ENCODE peak calls at places on chromosomes 4 and X, in five cellular contexts. W, L, B, E and G are unnamed samples.

GRCh38 chrX:140580478-140580877 is 75.6 kb upstream of the SOX3 start:
- DNase-seq in L (no peak), E (no peak), W (no peak), B (no peak), G (no peak)

GRCh38 chr4:107453987-107454386 is 266.0 kb downstream of the PAPSS1 start:
- DNase-seq in L (no peak), B (no peak), W (no peak), E (no peak), G (no peak)

GRCh38 chr4:1974836-1975235 is 33.9 kb downstream of the NELFA start:
- DNase-seq in L (no peak), W (no peak), E (no peak), B (no peak), G (no peak)

GRCh38 chr4:92636038-92636825 is 332.5 kb downstream of the GRID2 start:
- DNase-seq in L (no peak), B (no peak), E (no peak), W (no peak), G (peak)

GRCh38 chrX:101263766-101264165 is 27.4 kb downstream of the TAF7L start:
- DNase-seq in L (no peak), W (no peak), B (no peak), E (no peak), G (no peak)

GRCh38 chr4:15906024-15906443 is 32.5 kb downstream of the FGFBP1 start:
- DNase-seq in E (peak), W (peak), B (peak), L (no peak), G (peak)

GRCh38 chrX:18944482-18944881 is 39.4 kb downstream of the PHKA2 start:
- DNase-seq in B (no peak), L (no peak), W (no peak), E (no peak), G (no peak)

GRCh38 chrX:40550069-40550468 is 30.7 kb upstream of the ATP6AP2 start:
- DNase-seq in W (no peak), E (no peak), L (no peak), B (no peak), G (no peak)

GRCh38 chr4:161160718-161161117 is 1003.1 kb downstream of the FSTL5 start:
- DNase-seq in L (no peak), B (no peak), E (no peak), W (no peak), G (no peak)

GRCh38 chrX:48942895-48943294 is 14.5 kb downstream of the OTUD5 start:
- DNase-seq in W (no peak), E (no peak), L (no peak), B (no peak), G (no peak)

GRCh38 chr4:37562592-37562991 is 123.6 kb downstream of the RELL1 start:
- DNase-seq in E (no peak), W (peak), B (no peak), L (no peak), G (no peak)

GRCh38 chr4:173509031-173510001 is 20.7 kb downstream of the HAND2 start:
- DNase-seq in B (no peak), E (no peak), W (no peak), L (no peak), G (peak)

GRCh38 chr4:184680698-184681097 is 31.2 kb downstream of the PRIMPOL start:
- DNase-seq in B (no peak), E (no peak), L (no peak), W (no peak), G (no peak)

GRCh38 chr4:184331155-184331995 is 113.7 kb upstream of the ENPP6 start:
- DNase-seq in E (no peak), W (peak), B (no peak), L (no peak), G (no peak)

GRCh38 chr4:185219551-185220344 is 10.3 kb downstream of the SNX25 start:
- DNase-seq in B (no peak), E (no peak), W (no peak), L (no peak), G (peak)

GRCh38 chr4:1851160-1851559 is 4.8 kb downstream of the LETM1 start:
- DNase-seq in E (no peak), W (no peak), B (no peak), L (no peak), G (no peak)

GRCh38 chr4:99653921-99654890 is 3.4 kb downstream of the C4orf54 start:
- DNase-seq in B (no peak), W (peak), E (no peak), L (no peak), G (no peak)

GRCh38 chrX:135185795-135186443 is 14.7 kb upstream of the CT55 start:
- DNase-seq in B (peak), E (peak), L (peak), W (peak), G (peak)

GRCh38 chrX:68867458-68868166 is 38.8 kb downstream of the EFNB1 start:
- DNase-seq in B (no peak), L (no peak), W (no peak), E (no peak), G (peak)

GRCh38 chr4:162645381-162645780 is 481.6 kb upstream of the FSTL5 start:
- DNase-seq in B (no peak), E (no peak), L (no peak), W (peak), G (no peak)

DNA sequence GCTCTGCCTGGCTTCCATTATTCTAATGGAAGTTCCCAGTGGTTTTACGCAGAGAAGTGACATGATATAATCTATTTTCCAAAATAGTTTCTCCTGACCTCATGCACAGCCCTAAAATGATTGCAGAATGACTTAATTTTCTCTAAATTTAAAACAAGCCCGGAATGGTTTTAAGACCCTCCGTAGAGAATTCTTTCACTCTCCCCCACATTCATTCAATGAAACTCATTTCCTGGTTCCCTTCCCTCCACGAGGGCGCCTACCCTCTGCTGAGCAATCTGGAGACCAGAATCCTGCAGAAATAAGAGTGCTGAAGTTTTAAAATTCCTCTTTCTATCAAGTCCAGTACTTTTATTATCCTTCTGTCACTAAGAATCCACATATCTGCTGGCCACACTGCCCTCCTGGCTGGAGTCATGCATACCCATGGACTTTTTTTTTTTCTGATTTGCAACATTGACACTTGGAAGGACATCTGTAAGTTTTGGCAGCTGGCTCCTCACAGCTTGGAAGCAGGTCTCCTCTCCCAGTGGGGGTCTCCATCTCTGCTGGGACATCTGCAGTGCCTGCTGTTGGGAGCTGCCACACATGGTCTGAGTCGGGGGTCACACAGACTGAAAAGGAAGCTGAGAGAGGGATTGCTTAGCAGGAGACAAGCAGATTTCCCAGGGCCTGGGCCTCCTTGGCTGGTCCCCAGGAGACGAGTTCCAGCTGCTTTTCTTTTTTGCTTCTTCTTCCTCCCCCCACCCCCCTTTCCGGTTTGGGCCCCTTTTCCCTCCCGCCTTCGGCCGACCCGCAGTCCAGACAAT is 86.1 kb downstream of the SOWAHB start:
- DNase-seq in E (no peak), L (no peak), W (no peak), B (peak), G (peak)
- H3K27ac ChIP-seq in E (no peak), L (no peak), W (peak), B (no peak), G (peak)

GRCh38 chr4:6668391-6668790 is 25.3 kb upstream of the S100P start:
- DNase-seq in B (no peak), L (no peak), E (no peak), W (peak), G (no peak)
- H3K4ac ChIP-seq in B (no peak), L (no peak), E (no peak), W (no peak), G (no peak)

GRCh38 chrX:10085223-10085622 is 71.6 kb upstream of the CLCN4 start:
- DNase-seq in B (no peak), E (no peak), L (no peak), W (peak), G (no peak)
- H2BK12ac ChIP-seq in B (no peak), E (no peak), L (no peak), W (no peak), G (no peak)

GRCh38 chrX:104108955-104109354 is 3.4 kb upstream of the ZCCHC18 start:
- DNase-seq in E (no peak), W (no peak), B (no peak), L (no peak), G (no peak)

GRCh38 chrX:104117753-104118152 is 5.4 kb downstream of the ZCCHC18 start:
- DNase-seq in E (no peak), W (no peak), B (no peak), L (no peak), G (no peak)

GRCh38 chrX:104113237-104113965 is 1.1 kb downstream of the ZCCHC18 start:
- DNase-seq in B (peak), E (no peak), L (peak), W (peak), G (peak)

DNA sequence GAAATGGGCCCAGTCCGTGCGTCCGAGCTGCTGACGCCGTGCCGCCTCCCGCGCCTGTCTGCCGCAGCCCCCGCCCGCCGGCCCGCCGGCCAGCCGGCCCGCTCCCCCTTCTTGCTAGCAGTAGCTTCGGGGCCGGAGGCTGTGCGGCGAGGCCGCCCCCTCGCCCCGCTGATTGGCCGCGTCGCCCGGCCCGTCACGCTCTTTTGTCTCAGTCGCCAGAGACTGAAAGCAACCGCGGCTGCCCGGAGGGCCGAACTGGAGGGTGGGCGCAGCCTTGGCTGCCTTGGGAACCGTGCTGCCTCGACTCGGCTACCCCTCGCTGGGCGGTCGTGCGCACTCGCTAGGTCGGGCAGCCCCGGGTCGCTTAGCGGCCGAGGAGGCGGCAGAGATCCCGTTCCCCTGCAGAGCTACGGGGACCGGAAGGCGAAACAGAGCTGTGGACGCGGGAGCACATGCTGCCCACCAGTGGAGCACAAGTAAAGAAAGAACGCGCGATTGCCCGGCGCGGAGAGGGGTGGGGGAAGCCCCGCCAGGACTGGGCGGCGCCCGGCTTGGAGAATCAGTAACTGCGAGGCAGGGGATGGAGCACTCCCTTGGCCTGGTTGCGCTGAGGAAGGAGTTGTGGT is at the start of gene ZCCHC18:
- DNase-seq in E (no peak), W (peak), B (peak), L (peak), G (peak)
- H3K27ac ChIP-seq in E (no peak), W (no peak), B (no peak), L (peak), G (no peak)

DNA sequence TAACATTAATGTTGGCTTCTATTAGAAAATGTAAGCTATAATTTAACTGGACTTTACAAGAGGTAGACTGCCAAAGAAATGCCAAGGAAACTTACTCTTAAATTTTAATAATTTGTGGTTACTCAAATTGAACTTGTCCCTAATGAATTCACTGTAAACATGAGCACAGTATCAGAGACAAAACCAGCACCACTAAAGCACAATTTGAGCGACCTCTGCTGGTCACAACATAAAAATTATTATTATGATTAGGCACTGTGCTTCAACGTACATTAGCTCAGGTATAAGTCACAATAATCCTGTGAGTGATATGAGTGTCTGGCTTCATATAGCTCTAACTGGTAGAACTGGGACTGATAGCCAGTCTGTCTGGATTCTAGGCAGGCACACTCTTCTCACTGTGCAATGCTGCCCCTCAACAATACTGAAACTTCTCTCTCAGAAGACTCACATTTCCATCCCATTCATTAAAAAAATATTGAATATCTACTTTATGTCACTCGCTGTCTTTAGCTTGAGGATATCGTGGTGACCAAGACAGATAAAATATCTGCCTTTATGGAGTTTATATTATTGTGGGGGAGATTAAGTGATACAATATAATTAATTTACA is 8.0 kb downstream of the NUDT6 start:
- DNase-seq in L (no peak), E (no peak), W (peak), B (no peak), G (no peak)
- H3K4ac ChIP-seq in L (no peak), E (no peak), W (no peak), B (no peak), G (no peak)

DNA sequence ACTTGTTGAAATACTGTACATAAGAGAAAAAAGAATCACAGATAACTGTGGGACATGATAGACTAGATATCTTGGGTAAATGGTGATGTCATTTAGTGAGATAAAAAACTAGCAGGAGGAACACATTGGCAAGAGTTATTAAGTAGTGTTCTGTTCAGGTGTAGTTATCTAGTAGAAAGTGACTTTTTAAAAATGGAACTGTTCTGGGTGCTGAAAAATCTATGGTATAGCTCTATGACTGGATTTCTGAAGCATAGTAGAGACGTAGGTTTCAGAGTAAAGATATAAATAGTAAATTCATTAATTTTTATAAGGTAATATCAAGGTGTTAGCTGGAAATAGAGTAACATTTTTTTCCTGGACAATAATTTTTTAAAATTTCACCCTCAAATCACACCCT is 225.1 kb upstream of the UGT8 start:
- DNase-seq in B (no peak), L (no peak), E (no peak), W (no peak), G (no peak)
- H2BK12ac ChIP-seq in B (no peak), L (no peak), E (no peak), W (no peak), G (no peak)

GRCh38 chrX:12564221-12564620 is 227.0 kb upstream of the PRPS2 start:
- DNase-seq in E (no peak), B (no peak), L (no peak), W (no peak), G (no peak)
- H3K27ac ChIP-seq in E (no peak), B (no peak), L (no peak), W (no peak), G (no peak)

DNA sequence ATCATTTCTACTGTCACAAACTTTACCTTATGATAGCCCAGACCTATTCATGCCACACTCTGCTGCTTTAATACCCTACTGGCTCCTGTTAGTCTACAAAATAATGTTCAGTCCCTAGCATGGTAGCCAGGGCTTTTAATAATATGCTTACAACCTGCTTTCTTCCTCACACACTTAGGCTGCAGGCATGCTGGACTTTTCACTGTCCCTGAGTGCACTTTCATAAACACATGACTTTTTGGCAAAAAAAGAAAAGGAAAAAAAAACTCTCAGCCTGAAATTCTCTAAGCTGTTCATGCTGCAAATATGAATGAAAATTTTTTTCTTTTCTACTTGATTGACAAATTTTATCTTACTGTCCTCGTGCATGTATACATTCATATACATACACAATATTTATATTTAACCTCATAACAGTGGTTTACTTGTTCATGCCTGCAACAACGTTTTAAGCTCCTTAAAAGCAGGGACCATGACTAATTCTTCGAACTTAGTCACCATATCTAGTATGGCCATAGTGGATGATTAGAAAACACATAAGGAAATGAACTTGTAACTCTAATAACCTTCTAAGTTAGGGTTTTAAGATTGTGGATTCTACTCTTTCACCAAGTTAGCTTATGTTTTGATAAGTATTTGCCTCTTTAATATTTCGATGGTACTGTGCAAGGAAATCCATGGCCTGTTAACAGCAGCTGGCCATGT is 229.5 kb downstream of the SPCS3 start:
- DNase-seq in L (no peak), E (no peak), W (no peak), B (no peak), G (peak)
- H3K4ac ChIP-seq in L (no peak), E (no peak), W (no peak), B (no peak), G (no peak)

DNA sequence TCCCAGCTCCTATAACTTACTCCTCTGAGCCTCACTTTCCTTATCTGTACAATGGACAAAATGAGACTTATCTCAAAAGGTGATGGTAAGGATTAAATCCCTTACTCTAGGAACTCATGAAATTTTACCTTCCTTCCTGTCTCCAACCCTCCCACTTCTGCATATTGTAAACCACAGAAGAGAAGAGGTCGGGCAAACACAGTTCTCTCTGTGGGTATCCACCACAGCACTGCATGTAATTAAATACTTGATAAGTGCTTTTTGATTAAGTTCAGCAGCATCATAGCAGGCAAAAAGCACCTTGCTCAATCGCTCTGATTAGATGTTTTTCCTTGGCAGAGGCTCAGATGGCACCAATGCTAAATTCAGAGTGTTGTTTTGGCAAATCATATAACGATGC is 17.3 kb upstream of the TMEM192 start:
- DNase-seq in L (no peak), B (no peak), W (no peak), E (no peak), G (no peak)
- H2BK12ac ChIP-seq in L (no peak), B (no peak), W (no peak), E (no peak), G (no peak)